ENCODE peak calls at places on chromosome 17, in four cellular contexts. U is heart left ventricle, F is IMR-90, D is adrenal gland. R is an unnamed sample.

GRCh38 chr17:42687707-42688275 is 5.5 kb downstream of the CNTNAP1 start:
- DNase-seq in D (no peak), U (no peak), F (no peak), R (no peak)

GRCh38 chr17:61294777-61295176 is 104.9 kb upstream of the TBX2 start:
- DNase-seq in U (no peak), D (no peak), F (peak; percentile 81), R (peak; percentile 68)

GRCh38 chr17:13750783-13751484 is 149.2 kb upstream of the HS3ST3A1 start:
- DNase-seq in F (peak; percentile 21), D (no peak), U (no peak), R (peak; percentile 20)

GRCh38 chr17:75326587-75326955 is 37.3 kb upstream of the SLC25A19 start:
- DNase-seq in D (no peak), U (no peak), F (no peak), R (no peak)

GRCh38 chr17:31357831-31358400 is 33.6 kb upstream of the RAB11FIP4 start:
- DNase-seq in D (no peak), U (no peak), F (peak; percentile 47), R (no peak)

GRCh38 chr17:33019161-33019560 is 27.5 kb downstream of the SPACA3 start:
- DNase-seq in F (no peak), U (no peak), D (no peak), R (no peak)

GRCh38 chr17:32518856-32519768 is 32.3 kb downstream of the CDK5R1 start:
- DNase-seq in D (peak; percentile 39), F (no peak), U (peak; percentile 54), R (no peak)

GRCh38 chr17:42342242-42343008 is 45.8 kb downstream of the STAT3 start:
- DNase-seq in F (peak; percentile 71), U (no peak), D (peak; percentile 40), R (no peak)

GRCh38 chr17:41734139-41734948 is at the start of gene HAP1:
- DNase-seq in F (peak; percentile 8), D (peak; percentile 19), U (no peak), R (no peak)

GRCh38 chr17:30832438-30832790 is 648 bp downstream of the ATAD5 start:
- DNase-seq in U (no peak), D (no peak), F (no peak), R (no peak)

GRCh38 chr17:2705263-2705662 is 6.3 kb downstream of the CLUH start:
- DNase-seq in U (no peak), D (peak; percentile 93), F (peak; percentile 84), R (peak; percentile 78)

GRCh38 chr17:9928601-9929341 is 23.7 kb upstream of the RCVRN start:
- DNase-seq in F (peak; percentile 96), U (no peak), D (no peak), R (peak; percentile 66)

GRCh38 chr17:43832976-43833829 is at the start of gene MPP3:
- DNase-seq in F (peak; percentile 59), D (peak; percentile 71), U (peak; percentile 72), R (peak; percentile 92)

GRCh38 chr17:30975042-30975820 is 4.4 kb downstream of the RNF135 start:
- DNase-seq in U (no peak), D (no peak), F (no peak), R (no peak)

GRCh38 chr17:6327007-6327406 is 107.9 kb downstream of the AIPL1 start:
- DNase-seq in U (peak; percentile 73), D (peak; percentile 50), F (no peak), R (no peak)

GRCh38 chr17:54439816-54440215 is 460.8 kb upstream of the TOM1L1 start:
- DNase-seq in F (no peak), U (no peak), D (no peak), R (no peak)

GRCh38 chr17:50829336-50829735 is 6.0 kb upstream of the WFIKKN2 start:
- DNase-seq in D (no peak), U (no peak), F (no peak), R (no peak)

GRCh38 chr17:50830298-50830697 is 5.1 kb upstream of the WFIKKN2 start:
- DNase-seq in F (no peak), D (no peak), U (no peak), R (no peak)

GRCh38 chr17:50831430-50832064 is 3.8 kb upstream of the WFIKKN2 start:
- DNase-seq in U (no peak), D (no peak), F (no peak), R (no peak)

GRCh38 chr17:50830994-50831393 is 4.4 kb upstream of the WFIKKN2 start:
- DNase-seq in F (no peak), D (no peak), U (no peak), R (no peak)

GRCh38 chr17:50828508-50829170 is 6.7 kb upstream of the WFIKKN2 start:
- DNase-seq in D (no peak), F (no peak), U (no peak), R (no peak)
- TF ChIP-seq POLR2A in D (no peak), F (no peak), U (no peak), R (no peak)

GRCh38 chr17:81508639-81509047 is 4.0 kb downstream of the ACTG1 start:
- DNase-seq in D (peak; percentile 40), U (no peak), F (peak; percentile 52), R (no peak)
- TF ChIP-seq POLR2A in D (no peak), U (no peak), F (peak; percentile 58), R (peak; percentile 39)

GRCh38 chr17:74288785-74289184 is 14.8 kb downstream of the DNAI2 start:
- DNase-seq in U (no peak), D (no peak), F (no peak), R (peak; percentile 57)
- TF ChIP-seq POLR2A in U (no peak), D (no peak), F (no peak), R (no peak)

GRCh38 chr17:1039511-1040215 is 42.7 kb downstream of the TIMM22 start:
- DNase-seq in F (no peak), D (peak; percentile 86), U (peak; percentile 85), R (no peak)
- TF ChIP-seq POLR2A in F (no peak), D (no peak), U (no peak), R (no peak)

GRCh38 chr17:17681187-17681743 is at the start of gene RAI1:
- DNase-seq in U (peak; percentile 87), F (peak; percentile 79), D (peak; percentile 85), R (peak; percentile 93)
- TF ChIP-seq POLR2A in U (no peak), F (peak; percentile 72), D (peak; percentile 71), R (peak; percentile 48)

R was measured in H54.